ENCODE peak calls at places on chromosomes 6 and 20, in six cellular contexts. O, A, C, W, Y and J are unnamed samples.

GRCh38 chr6:35782424-35782823 is 1.6 kb downstream of the CLPSL1 start:
- DNase-seq in A (no peak), Y (peak), W (no peak), C (peak), O (no peak), J (peak)

GRCh38 chr6:138580801-138581200 is 81.5 kb upstream of the NHSL1 start:
- DNase-seq in Y (no peak), W (no peak), C (no peak), O (no peak), A (no peak), J (no peak)

GRCh38 chr6:82679232-82679631 is 315.6 kb downstream of the TPBG start:
- DNase-seq in A (no peak), W (no peak), C (no peak), Y (no peak), O (no peak), J (no peak)

GRCh38 chr6:40520683-40521082 is 66.5 kb downstream of the LRFN2 start:
- DNase-seq in C (no peak), A (no peak), Y (no peak), W (no peak), O (no peak), J (no peak)

GRCh38 chr6:77401231-77401630 is 62.1 kb downstream of the HTR1B start:
- DNase-seq in Y (no peak), O (no peak), C (no peak), A (no peak), W (no peak), J (no peak)

GRCh38 chr6:36979343-36979742 is 6.7 kb downstream of the MTCH1 start:
- DNase-seq in O (no peak), W (peak), A (peak), C (no peak), Y (no peak), J (peak)

GRCh38 chr20:49054032-49054643 is 8.0 kb downstream of the CSE1L start:
- DNase-seq in Y (no peak), A (no peak), C (no peak), W (no peak), O (no peak), J (no peak)

GRCh38 chr20:33419140-33419974 is 18.0 kb upstream of the CDK5RAP1 start:
- DNase-seq in Y (no peak), A (peak), C (no peak), O (peak), W (no peak), J (no peak)

GRCh38 chr6:114144887-114145851 is 174.2 kb upstream of the HDAC2 start:
- DNase-seq in O (no peak), Y (peak), C (no peak), W (no peak), A (no peak), J (no peak)

GRCh38 chr20:24402234-24402633 is 67.2 kb upstream of the SYNDIG1 start:
- DNase-seq in W (no peak), Y (no peak), C (no peak), A (no peak), O (no peak), J (no peak)

GRCh38 chr6:42179956-42180335 is 6.8 kb downstream of the GUCA1A start:
- DNase-seq in Y (no peak), C (no peak), W (no peak), A (peak), O (no peak), J (no peak)

GRCh38 chr6:39566381-39566934 is 158.8 kb downstream of the KIF6 start:
- DNase-seq in W (peak), A (no peak), C (no peak), Y (no peak), O (no peak), J (no peak)

GRCh38 chr20:63357921-63358905 is 2.9 kb downstream of the CHRNA4 start:
- DNase-seq in O (no peak), A (no peak), Y (no peak), C (no peak), W (no peak), J (no peak)

GRCh38 chr6:116842374-116842947 is 13.6 kb upstream of the GPRC6A start:
- DNase-seq in C (no peak), A (no peak), W (no peak), Y (no peak), O (no peak), J (no peak)

GRCh38 chr6:99282479-99283062 is 66.9 kb downstream of the FAXC start:
- DNase-seq in W (peak), A (peak), O (no peak), Y (no peak), C (no peak), J (no peak)

GRCh38 chr20:10508060-10508459 is 73.0 kb downstream of the SLX4IP start:
- DNase-seq in W (peak), O (no peak), Y (no peak), A (peak), C (no peak), J (no peak)

GRCh38 chr6:30754631-30755030 is 10.3 kb upstream of the IER3 start:
- DNase-seq in W (peak), Y (no peak), C (no peak), O (no peak), A (peak), J (no peak)

GRCh38 chr6:135739288-135739687 is 112.2 kb upstream of the PDE7B start:
- DNase-seq in Y (no peak), O (no peak), W (peak), A (peak), C (no peak), J (no peak)

GRCh38 chr20:25000268-25000801 is 7.8 kb upstream of the APMAP start:
- DNase-seq in W (peak), A (peak), Y (peak), O (peak), C (peak), J (peak)

GRCh38 chr6:168195712-168196111 is 116.7 kb upstream of the FRMD1 start:
- DNase-seq in O (peak), Y (no peak), W (no peak), C (no peak), A (no peak), J (peak)

GRCh38 chr6:133741375-133741861 is 147.5 kb upstream of the TCF21 start:
- DNase-seq in W (peak), O (no peak), A (peak), C (no peak), Y (no peak), J (no peak)

GRCh38 chr6:2862712-2863174 is 21.1 kb upstream of the SERPINB1 start:
- DNase-seq in W (no peak), A (no peak), C (no peak), O (no peak), Y (no peak), J (no peak)

GRCh38 chr20:7708112-7708511 is 232.1 kb downstream of the HAO1 start:
- DNase-seq in Y (no peak), A (no peak), C (no peak), O (no peak), W (no peak), J (no peak)

GRCh38 chr6:126117251-126117650 is 130.9 kb downstream of the TRMT11 start:
- DNase-seq in Y (no peak), A (peak), O (no peak), C (no peak), W (peak), J (no peak)

GRCh38 chr6:169930799-169931198 is 179.4 kb downstream of the ERMARD start:
- DNase-seq in O (no peak), Y (no peak), C (no peak), W (no peak), A (no peak), J (no peak)

GRCh38 chr6:11414564-11414963 is 123.0 kb upstream of the TMEM170B start:
- DNase-seq in C (no peak), Y (peak), O (no peak), A (no peak), W (no peak), J (no peak)

GRCh38 chr6:149300563-149300962 is 16.9 kb upstream of the TAB2 start:
- DNase-seq in A (no peak), W (no peak), C (no peak), Y (no peak), O (no peak), J (no peak)

GRCh38 chr20:24991897-24992419 is 593 bp downstream of the APMAP start:
- DNase-seq in Y (no peak), C (no peak), O (peak), A (no peak), W (no peak), J (peak)

GRCh38 chr6:30548375-30548774 is 7.9 kb downstream of the GNL1 start:
- DNase-seq in O (peak), W (no peak), Y (no peak), C (no peak), A (peak), J (no peak)

GRCh38 chr6:139872635-139873034 is 498.2 kb upstream of the CITED2 start:
- DNase-seq in W (no peak), C (no peak), Y (no peak), A (no peak), O (no peak), J (no peak)

GRCh38 chr6:47335456-47335855 is 25.8 kb upstream of the TNFRSF21 start:
- DNase-seq in Y (no peak), O (no peak), A (no peak), W (no peak), C (no peak), J (no peak)

GRCh38 chr20:37364013-37364926 is 18.3 kb downstream of the SRC start:
- DNase-seq in C (no peak), O (peak), A (no peak), Y (no peak), W (no peak), J (peak)

GRCh38 chr6:26272171-26272631 is 92.8 kb upstream of the BTN3A2 start:
- DNase-seq in O (peak), Y (peak), W (no peak), A (no peak), C (no peak), J (peak)

GRCh38 chr6:35552285-35552917 is 39.7 kb upstream of the TULP1 start:
- DNase-seq in C (no peak), O (no peak), A (peak), W (peak), Y (peak), J (peak)

DNA sequence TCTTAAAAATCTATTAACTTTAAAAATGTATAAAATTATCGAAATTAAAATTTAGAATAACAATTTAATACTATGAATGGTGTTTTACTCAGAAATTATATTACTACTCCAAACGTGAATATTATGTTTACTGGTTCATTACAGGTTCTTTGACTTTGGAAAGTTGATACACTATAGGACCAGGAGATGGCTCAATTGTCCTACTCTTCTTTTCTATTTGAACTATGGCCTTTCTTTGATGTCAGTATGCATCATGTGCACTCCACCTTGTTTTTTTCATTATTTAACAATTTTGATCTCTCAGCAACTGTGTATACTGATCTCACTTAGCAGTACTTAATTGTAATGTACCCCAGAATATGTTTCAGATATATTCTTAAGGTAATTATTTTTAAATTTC is 391.5 kb upstream of the MANEA start:
- DNase-seq in O (no peak), A (no peak), W (no peak), C (no peak), Y (no peak), J (no peak)
- TF ChIP-seq CTCF in O (no peak), A (no peak), W (no peak), C (no peak), Y (no peak), J (no peak)

GRCh38 chr6:159852877-159853276 is 37.9 kb upstream of the MAS1 start:
- DNase-seq in C (no peak), O (no peak), A (no peak), Y (peak), W (peak), J (no peak)
- TF ChIP-seq CTCF in C (no peak), O (no peak), A (peak), Y (no peak), W (peak), J (peak)

DNA sequence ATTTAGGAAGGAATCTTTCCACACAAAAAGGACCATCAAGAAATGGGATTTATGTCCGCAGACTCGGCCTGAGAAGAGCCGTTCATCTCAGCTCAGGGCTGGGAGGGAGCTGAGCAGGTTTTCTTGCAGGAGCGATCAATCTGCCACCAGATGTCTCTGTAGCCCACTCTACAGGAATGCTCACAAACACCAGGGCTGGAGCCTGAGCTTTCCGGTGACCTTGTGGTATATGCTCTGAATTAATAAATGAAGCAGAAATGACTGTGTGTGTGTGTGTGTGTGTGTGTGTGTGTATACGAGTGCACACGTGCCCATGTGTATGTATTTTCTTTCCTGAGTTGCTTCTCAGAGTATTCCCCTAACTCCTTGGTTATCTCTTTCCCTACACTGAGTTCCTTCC is 12.0 kb downstream of the CD83 start:
- DNase-seq in O (no peak), W (peak), C (no peak), A (peak), Y (peak), J (no peak)
- TF ChIP-seq CTCF in O (peak), W (peak), C (peak), A (peak), Y (no peak), J (peak)

GRCh38 chr6:112289039-112289566 is 34.7 kb upstream of the LAMA4 start:
- DNase-seq in W (peak), Y (no peak), C (no peak), A (peak), O (peak), J (no peak)
- TF ChIP-seq CTCF in W (no peak), Y (no peak), C (no peak), A (no peak), O (no peak), J (no peak)

DNA sequence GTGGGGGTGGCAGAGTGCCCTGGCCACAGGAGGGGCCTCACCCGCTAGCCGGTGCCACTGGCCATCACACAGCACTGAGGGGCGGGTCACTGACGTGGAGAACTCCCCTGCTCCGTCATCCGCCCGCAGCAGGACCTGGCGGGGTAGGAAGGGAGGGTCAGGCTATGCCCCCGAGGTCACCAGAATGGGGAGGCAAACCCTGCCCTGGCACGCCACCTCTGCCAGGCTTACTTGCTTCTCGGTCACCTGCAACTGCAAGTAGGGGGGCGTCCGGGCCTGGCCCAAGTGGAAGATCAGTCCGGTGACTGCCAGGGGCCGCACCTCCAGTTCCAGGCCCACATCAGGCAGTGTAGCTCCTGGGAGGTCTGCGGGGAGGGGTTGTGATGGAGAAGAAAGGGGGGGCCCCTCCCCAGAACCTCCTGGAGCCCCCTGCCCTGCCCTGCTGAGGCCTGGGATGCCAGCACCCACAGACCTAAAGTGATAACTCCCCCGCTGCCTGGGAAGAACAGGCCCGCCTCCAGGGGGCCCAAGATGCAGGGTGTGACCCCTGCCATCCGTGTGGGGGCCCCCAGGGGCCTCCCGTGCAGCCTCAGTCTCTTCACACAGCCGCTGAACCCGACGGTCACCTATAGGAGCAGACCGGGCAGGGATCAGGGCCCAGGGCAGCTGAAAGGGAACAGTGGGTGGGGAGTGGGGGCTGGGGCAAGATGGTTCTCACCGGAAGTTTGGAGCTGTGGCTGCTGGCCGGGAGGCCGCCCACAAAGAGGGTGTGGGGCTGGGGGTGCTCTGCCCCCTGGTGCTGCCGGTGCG is 7.4 kb downstream of the ADRM1 start:
- DNase-seq in C (no peak), Y (no peak), W (no peak), O (no peak), A (no peak), J (no peak)
- TF ChIP-seq CTCF in C (no peak), Y (no peak), W (no peak), O (no peak), A (no peak), J (no peak)

GRCh38 chr6:296151-297122 is 4.2 kb downstream of the DUSP22 start:
- DNase-seq in O (no peak), Y (no peak), W (no peak), A (no peak), C (no peak), J (peak)
- TF ChIP-seq CTCF in O (no peak), Y (no peak), W (peak), A (no peak), C (no peak), J (no peak)

GRCh38 chr20:16243470-16243869 is 329.8 kb downstream of the KIF16B start:
- DNase-seq in O (no peak), W (no peak), C (no peak), A (no peak), Y (no peak), J (no peak)
- TF ChIP-seq CTCF in O (no peak), W (no peak), C (no peak), A (no peak), Y (no peak), J (no peak)

GRCh38 chr6:32169211-32169610 is 4.8 kb downstream of the EGFL8 start:
- DNase-seq in C (no peak), O (no peak), Y (no peak), W (no peak), A (no peak), J (no peak)
- TF ChIP-seq CTCF in C (no peak), O (no peak), Y (peak), W (no peak), A (no peak), J (no peak)